ENCODE peak calls at places on chromosomes 3 and 15, in six cellular contexts. Z is psoas muscle, U is kidney epithelial cell, H is AG09309, O is AG10803, M is keratinocyte. R is an unnamed sample.
A peak's percentile ranks its signal among the peaks of the same experiment; 100 is the strongest.

GRCh38 chr3:97197830-97198229 is 383.4 kb downstream of the EPHA6 start:
- DNase-seq in M (no peak), Z (no peak), H (no peak), U (no peak), O (no peak), R (no peak)

GRCh38 chr3:39385456-39386098 is 2.4 kb downstream of the SLC25A38 start:
- DNase-seq in O (no peak), Z (no peak), U (no peak), M (no peak), H (no peak), R (no peak)

GRCh38 chr3:53258600-53259426 is 3.0 kb upstream of the TKT start:
- DNase-seq in H (no peak), Z (no peak), M (no peak), O (no peak), U (no peak), R (no peak)

GRCh38 chr3:55515550-55516246 is 28.6 kb upstream of the WNT5A start:
- DNase-seq in M (no peak), H (no peak), Z (no peak), U (no peak), O (no peak), R (no peak)

GRCh38 chr15:70505971-70506887 is 257.1 kb downstream of the UACA start:
- DNase-seq in O (no peak), Z (no peak), H (no peak), M (no peak), U (no peak), R (no peak)

GRCh38 chr3:39433642-39434041 is 27.1 kb downstream of the RPSA start:
- DNase-seq in H (no peak), Z (no peak), U (peak; percentile 51), M (no peak), O (peak; percentile 49), R (peak; percentile 43)

GRCh38 chr3:168803536-168803935 is 707.8 kb upstream of the GOLIM4 start:
- DNase-seq in H (no peak), U (no peak), O (peak; percentile 47), M (no peak), Z (no peak), R (no peak)

GRCh38 chr15:88708256-88709054 is 69.6 kb downstream of the ISG20 start:
- DNase-seq in M (no peak), H (no peak), O (peak; percentile 15), Z (peak; percentile 66), U (no peak), R (peak; percentile 1)

GRCh38 chr3:184177767-184178306 is 3.2 kb downstream of the AP2M1 start:
- DNase-seq in H (no peak), M (no peak), O (no peak), U (no peak), Z (no peak), R (no peak)

GRCh38 chr3:143731776-143732175 is 116.5 kb downstream of the SLC9A9 start:
- DNase-seq in M (no peak), U (no peak), O (no peak), Z (no peak), H (no peak), R (no peak)

GRCh38 chr3:195522254-195523023 is 20.7 kb downstream of the PPP1R2 start:
- DNase-seq in M (no peak), H (no peak), U (no peak), O (peak; percentile 31), Z (no peak), R (no peak)

GRCh38 chr15:51649659-51650521 is 27.3 kb upstream of the DMXL2 start:
- DNase-seq in Z (no peak), H (peak; percentile 49), M (peak; percentile 9), U (peak; percentile 31), O (peak; percentile 77), R (peak; percentile 37)

GRCh38 chr3:23501201-23501824 is 298.2 kb downstream of the UBE2E2 start:
- DNase-seq in U (no peak), Z (no peak), O (no peak), M (no peak), H (no peak), R (no peak)

GRCh38 chr3:133040696-133041523 is 2.7 kb downstream of the TMEM108 start:
- DNase-seq in Z (peak; percentile 67), M (no peak), O (peak; percentile 67), H (peak; percentile 18), U (peak; percentile 9), R (no peak)

GRCh38 chr3:53303957-53304356 is 43.4 kb downstream of the DCP1A start:
- DNase-seq in U (no peak), O (no peak), Z (no peak), H (no peak), M (no peak), R (no peak)

GRCh38 chr15:92097473-92098178 is 244.1 kb downstream of the SLCO3A1 start:
- DNase-seq in O (peak; percentile 58), H (no peak), U (no peak), Z (no peak), M (no peak), R (no peak)

GRCh38 chr3:9405756-9406155 is 8.3 kb downstream of the SETD5 start:
- DNase-seq in H (no peak), Z (no peak), O (no peak), M (no peak), U (peak; percentile 39), R (peak; percentile 31)

GRCh38 chr3:9406856-9407626 is 9.6 kb downstream of the SETD5 start:
- DNase-seq in U (no peak), M (no peak), O (no peak), Z (no peak), H (no peak), R (no peak)

GRCh38 chr3:9403463-9403862 is 6.0 kb downstream of the SETD5 start:
- DNase-seq in H (no peak), M (no peak), Z (no peak), O (no peak), U (no peak), R (no peak)

GRCh38 chr3:9402410-9403228 is 5.2 kb downstream of the SETD5 start:
- DNase-seq in Z (no peak), O (no peak), U (no peak), H (no peak), M (no peak), R (no peak)

GRCh38 chr3:9404680-9405079 is 7.3 kb downstream of the SETD5 start:
- DNase-seq in O (no peak), M (no peak), H (no peak), Z (no peak), U (no peak), R (no peak)
- TF ChIP-seq CTCF in O (peak; percentile 3), M (peak; percentile 24), H (peak; percentile 2), Z (no peak), U (no peak), R (peak; percentile 32)

GRCh38 chr3:42980209-42980608 is 1.1 kb downstream of the GASK1A start:
- DNase-seq in H (no peak), U (no peak), M (no peak), O (no peak), Z (no peak), R (no peak)
- H3K4me3 ChIP-seq in H (no peak overlapping the region), U (no peak overlapping the region), M (no peak overlapping the region), O (no peak overlapping the region), Z (peak overlapping the region; percentile 74), R (no peak overlapping the region)

GRCh38 chr3:176491084-176491483 is 706.2 kb downstream of the TBL1XR1 start:
- DNase-seq in Z (no peak), O (no peak), U (no peak), M (no peak), H (no peak), R (no peak)
- TF ChIP-seq CTCF in Z (no peak), O (no peak), U (no peak), M (no peak), H (no peak), R (no peak)

GRCh38 chr3:94001825-94002495 is 22.0 kb downstream of the ARL13B start:
- DNase-seq in O (no peak), U (no peak), Z (no peak), H (no peak), M (no peak), R (no peak)
- H3K4me3 ChIP-seq in O (no peak overlapping the region), U (no peak overlapping the region), Z (no peak overlapping the region), H (no peak overlapping the region), M (no peak overlapping the region), R (no peak overlapping the region)